ENCODE peak calls at places on chromosomes 12 and 14, in eight cellular contexts. One of them, this sample, is unnamed.
A peak's percentile ranks its signal among the peaks of the same experiment; 100 is the strongest.

GRCh38 chr12:26319511-26319910 is 124.1 kb downstream of the SSPN start:
- DNase-seq in RWPE2: peak; percentile 37
- DNase-seq in GM12865: no peak
- DNase-seq in fibroblast of lung: peak; percentile 96
- DNase-seq in lower leg skin: peak; percentile 91
- DNase-seq in aorta: peak; percentile 61
- DNase-seq in CD8-positive, alpha-beta T cell: no peak
- DNase-seq in AG04450: peak; percentile 81
- DNase-seq in this sample: no peak

GRCh38 chr14:21891921-21892320 is 218.3 kb upstream of the OR4E1 start:
- DNase-seq in fibroblast of lung: no peak
- DNase-seq in AG04450: no peak
- DNase-seq in GM12865: no peak
- DNase-seq in RWPE2: no peak
- DNase-seq in aorta: no peak
- DNase-seq in CD8-positive, alpha-beta T cell: no peak
- DNase-seq in lower leg skin: no peak
- DNase-seq in this sample: no peak

GRCh38 chr12:26748741-26749431 is 84.1 kb downstream of the ITPR2 start:
- DNase-seq in GM12865: peak; percentile 72
- DNase-seq in CD8-positive, alpha-beta T cell: no peak
- DNase-seq in RWPE2: no peak
- DNase-seq in lower leg skin: no peak
- DNase-seq in fibroblast of lung: peak; percentile 82
- DNase-seq in AG04450: no peak
- DNase-seq in aorta: no peak
- DNase-seq in this sample: no peak

GRCh38 chr14:102235275-102235897 is 69.6 kb downstream of the MOK start:
- DNase-seq in CD8-positive, alpha-beta T cell: peak; percentile 68
- DNase-seq in lower leg skin: peak; percentile 91
- DNase-seq in GM12865: peak; percentile 82
- DNase-seq in AG04450: peak; percentile 72
- DNase-seq in aorta: peak; percentile 88
- DNase-seq in fibroblast of lung: peak; percentile 85
- DNase-seq in RWPE2: no peak
- DNase-seq in this sample: no peak

GRCh38 chr12:91098942-91099341 is 12.4 kb downstream of the LUM start:
- DNase-seq in GM12865: no peak
- DNase-seq in fibroblast of lung: peak; percentile 96
- DNase-seq in AG04450: peak; percentile 78
- DNase-seq in RWPE2: no peak
- DNase-seq in lower leg skin: no peak
- DNase-seq in CD8-positive, alpha-beta T cell: no peak
- DNase-seq in aorta: peak; percentile 47
- DNase-seq in this sample: peak; percentile 80

GRCh38 chr14:105541218-105541617 is 14.8 kb downstream of the TMEM121 start:
- DNase-seq in lower leg skin: no peak
- DNase-seq in aorta: no peak
- DNase-seq in CD8-positive, alpha-beta T cell: no peak
- DNase-seq in AG04450: no peak
- DNase-seq in GM12865: no peak
- DNase-seq in fibroblast of lung: no peak
- DNase-seq in RWPE2: no peak
- DNase-seq in this sample: no peak

GRCh38 chr14:22285991-22286390 is 303.0 kb downstream of the DAD1 start:
- DNase-seq in AG04450: no peak
- DNase-seq in RWPE2: no peak
- DNase-seq in lower leg skin: no peak
- DNase-seq in CD8-positive, alpha-beta T cell: no peak
- DNase-seq in GM12865: no peak
- DNase-seq in aorta: no peak
- DNase-seq in fibroblast of lung: no peak
- DNase-seq in this sample: no peak

GRCh38 chr14:67239582-67239981 is 1.7 kb upstream of the PALS1 start:
- DNase-seq in GM12865: no peak
- DNase-seq in aorta: no peak
- DNase-seq in fibroblast of lung: no peak
- DNase-seq in lower leg skin: no peak
- DNase-seq in AG04450: no peak
- DNase-seq in CD8-positive, alpha-beta T cell: no peak
- DNase-seq in RWPE2: no peak
- DNase-seq in this sample: no peak

GRCh38 chr12:102958073-102958829 is 777 bp downstream of the ASCL1 start:
- DNase-seq in AG04450: no peak
- DNase-seq in aorta: no peak
- DNase-seq in fibroblast of lung: peak; percentile 46
- DNase-seq in lower leg skin: no peak
- DNase-seq in GM12865: peak; percentile 88
- DNase-seq in RWPE2: no peak
- DNase-seq in CD8-positive, alpha-beta T cell: no peak
- DNase-seq in this sample: no peak

GRCh38 chr12:5900533-5901255 is 44.4 kb downstream of the ANO2 start:
- DNase-seq in GM12865: no peak
- DNase-seq in RWPE2: no peak
- DNase-seq in fibroblast of lung: no peak
- DNase-seq in CD8-positive, alpha-beta T cell: no peak
- DNase-seq in lower leg skin: no peak
- DNase-seq in AG04450: no peak
- DNase-seq in aorta: no peak
- DNase-seq in this sample: no peak

GRCh38 chr14:86296173-86296572 is 766.2 kb downstream of the FLRT2 start:
- DNase-seq in AG04450: peak; percentile 39
- DNase-seq in fibroblast of lung: peak; percentile 7
- DNase-seq in GM12865: no peak
- DNase-seq in lower leg skin: no peak
- DNase-seq in aorta: no peak
- DNase-seq in CD8-positive, alpha-beta T cell: no peak
- DNase-seq in RWPE2: no peak
- DNase-seq in this sample: no peak

GRCh38 chr12:29782285-29782820 is 1.4 kb downstream of the TMTC1 start:
- DNase-seq in CD8-positive, alpha-beta T cell: no peak
- DNase-seq in AG04450: no peak
- DNase-seq in aorta: no peak
- DNase-seq in fibroblast of lung: peak; percentile 80
- DNase-seq in lower leg skin: no peak
- DNase-seq in RWPE2: no peak
- DNase-seq in GM12865: peak; percentile 70
- DNase-seq in this sample: no peak

GRCh38 chr12:39412210-39412609 is 30.7 kb downstream of the KIF21A start:
- DNase-seq in fibroblast of lung: no peak
- DNase-seq in AG04450: no peak
- DNase-seq in RWPE2: no peak
- DNase-seq in aorta: no peak
- DNase-seq in CD8-positive, alpha-beta T cell: no peak
- DNase-seq in GM12865: no peak
- DNase-seq in lower leg skin: no peak
- DNase-seq in this sample: no peak

GRCh38 chr14:52446355-52446754 is 106.0 kb downstream of the TXNDC16 start:
- DNase-seq in aorta: no peak
- DNase-seq in lower leg skin: no peak
- DNase-seq in CD8-positive, alpha-beta T cell: no peak
- DNase-seq in RWPE2: no peak
- DNase-seq in GM12865: no peak
- DNase-seq in fibroblast of lung: no peak
- DNase-seq in AG04450: no peak
- DNase-seq in this sample: no peak

GRCh38 chr14:54230645-54231044 is 166.2 kb upstream of the CDKN3 start:
- DNase-seq in GM12865: no peak
- DNase-seq in RWPE2: no peak
- DNase-seq in AG04450: no peak
- DNase-seq in lower leg skin: no peak
- DNase-seq in aorta: no peak
- DNase-seq in CD8-positive, alpha-beta T cell: no peak
- DNase-seq in fibroblast of lung: no peak
- DNase-seq in this sample: no peak

GRCh38 chr12:32435921-32436710 is 36.8 kb downstream of the FGD4 start:
- DNase-seq in GM12865: no peak
- DNase-seq in aorta: no peak
- DNase-seq in RWPE2: no peak
- DNase-seq in CD8-positive, alpha-beta T cell: no peak
- DNase-seq in lower leg skin: no peak
- DNase-seq in AG04450: no peak
- DNase-seq in fibroblast of lung: peak; percentile 51
- DNase-seq in this sample: no peak

GRCh38 chr14:102075155-102075554 is 11.7 kb downstream of the HSP90AA1 start:
- DNase-seq in aorta: no peak
- DNase-seq in AG04450: no peak
- DNase-seq in GM12865: no peak
- DNase-seq in RWPE2: no peak
- DNase-seq in lower leg skin: no peak
- DNase-seq in fibroblast of lung: no peak
- DNase-seq in CD8-positive, alpha-beta T cell: no peak
- DNase-seq in this sample: no peak

GRCh38 chr14:90454041-90455000 is 57.5 kb downstream of the CALM1 start:
- DNase-seq in CD8-positive, alpha-beta T cell: no peak
- DNase-seq in GM12865: peak; percentile 36
- DNase-seq in fibroblast of lung: peak; percentile 92
- DNase-seq in RWPE2: no peak
- DNase-seq in AG04450: peak; percentile 45
- DNase-seq in lower leg skin: peak; percentile 81
- DNase-seq in aorta: peak; percentile 82
- DNase-seq in this sample: peak; percentile 45

GRCh38 chr14:23521785-23522640 is 29.6 kb downstream of the ZFHX2 start:
- DNase-seq in aorta: no peak
- DNase-seq in CD8-positive, alpha-beta T cell: no peak
- DNase-seq in lower leg skin: no peak
- DNase-seq in AG04450: no peak
- DNase-seq in RWPE2: no peak
- DNase-seq in GM12865: no peak
- DNase-seq in fibroblast of lung: no peak
- DNase-seq in this sample: no peak

GRCh38 chr14:23523229-23524016 is 28.1 kb downstream of the ZFHX2 start:
- DNase-seq in RWPE2: no peak
- DNase-seq in AG04450: no peak
- DNase-seq in GM12865: no peak
- DNase-seq in CD8-positive, alpha-beta T cell: no peak
- DNase-seq in aorta: no peak
- DNase-seq in lower leg skin: no peak
- DNase-seq in fibroblast of lung: no peak
- DNase-seq in this sample: no peak

GRCh38 chr14:23525611-23526010 is 26.0 kb downstream of the ZFHX2 start:
- DNase-seq in lower leg skin: no peak
- DNase-seq in CD8-positive, alpha-beta T cell: no peak
- DNase-seq in AG04450: no peak
- DNase-seq in aorta: no peak
- DNase-seq in RWPE2: no peak
- DNase-seq in fibroblast of lung: no peak
- DNase-seq in GM12865: no peak
- DNase-seq in this sample: no peak

GRCh38 chr14:23522643-23523198 is 28.8 kb downstream of the ZFHX2 start:
- DNase-seq in AG04450: no peak
- DNase-seq in fibroblast of lung: no peak
- DNase-seq in lower leg skin: no peak
- DNase-seq in RWPE2: no peak
- DNase-seq in CD8-positive, alpha-beta T cell: no peak
- DNase-seq in aorta: no peak
- DNase-seq in GM12865: no peak
- DNase-seq in this sample: no peak

GRCh38 chr14:23524954-23525353 is 26.6 kb downstream of the ZFHX2 start:
- DNase-seq in CD8-positive, alpha-beta T cell: no peak
- DNase-seq in aorta: no peak
- DNase-seq in fibroblast of lung: no peak
- DNase-seq in lower leg skin: no peak
- DNase-seq in AG04450: no peak
- DNase-seq in RWPE2: no peak
- DNase-seq in GM12865: no peak
- DNase-seq in this sample: no peak
- H3K4me3 ChIP-seq in CD8-positive, alpha-beta T cell: no peak overlapping the region
- H3K4me3 ChIP-seq in aorta: no peak overlapping the region
- H3K4me3 ChIP-seq in fibroblast of lung: no peak overlapping the region
- H3K4me3 ChIP-seq in lower leg skin: no peak overlapping the region
- H3K4me3 ChIP-seq in AG04450: no peak overlapping the region
- H3K4me3 ChIP-seq in RWPE2: no peak overlapping the region
- H3K4me3 ChIP-seq in GM12865: no peak overlapping the region
- H3K4me3 ChIP-seq in this sample: no peak overlapping the region

DNA sequence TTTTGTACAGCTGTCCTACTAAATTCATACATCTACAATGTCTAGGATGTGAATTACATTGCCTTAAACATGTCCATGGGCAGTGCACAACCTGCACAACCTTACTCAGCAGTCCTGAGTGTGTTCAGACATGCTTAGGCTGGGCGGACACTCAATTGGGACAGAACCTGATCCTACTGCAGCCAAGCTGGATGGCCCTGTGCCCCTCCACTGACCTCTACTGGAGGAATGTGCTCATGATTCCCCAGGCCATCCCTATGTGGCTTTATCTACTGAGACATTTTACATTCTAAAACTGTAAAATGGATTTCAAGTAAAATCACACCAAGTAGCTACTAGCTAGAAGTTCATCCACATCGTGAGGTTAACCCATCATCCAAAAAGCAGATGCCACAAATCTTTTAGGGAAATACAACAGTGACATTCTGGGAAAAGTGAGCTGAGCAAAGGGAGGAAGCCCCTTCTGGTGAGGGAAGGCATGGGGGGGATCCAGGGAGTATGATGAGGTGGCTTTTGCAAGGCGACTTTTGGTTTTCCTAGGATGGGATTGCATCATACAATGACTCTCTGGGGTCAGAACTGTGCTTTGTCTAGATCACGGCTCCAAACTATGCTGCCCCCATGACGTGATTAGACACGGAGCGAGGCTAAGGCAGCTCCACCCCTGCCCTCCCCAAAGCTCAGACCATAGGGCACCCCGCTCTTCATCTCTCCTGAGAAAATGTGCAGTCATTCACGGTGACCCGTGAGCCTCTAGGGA is 911.7 kb upstream of the TMEM132C start:
- DNase-seq in fibroblast of lung: peak; percentile 11
- DNase-seq in GM12865: peak; percentile 28
- DNase-seq in AG04450: no peak
- DNase-seq in lower leg skin: no peak
- DNase-seq in aorta: no peak
- DNase-seq in CD8-positive, alpha-beta T cell: no peak
- DNase-seq in RWPE2: no peak
- DNase-seq in this sample: no peak
- H3K4me3 ChIP-seq in fibroblast of lung: no peak overlapping the region
- H3K4me3 ChIP-seq in GM12865: no peak overlapping the region
- H3K4me3 ChIP-seq in AG04450: no peak overlapping the region
- H3K4me3 ChIP-seq in lower leg skin: no peak overlapping the region
- H3K4me3 ChIP-seq in aorta: no peak overlapping the region
- H3K4me3 ChIP-seq in CD8-positive, alpha-beta T cell: no peak overlapping the region
- H3K4me3 ChIP-seq in RWPE2: no peak overlapping the region
- H3K4me3 ChIP-seq in this sample: no peak overlapping the region

GRCh38 chr12:24754690-24755638 is 193.9 kb downstream of the BCAT1 start:
- DNase-seq in CD8-positive, alpha-beta T cell: no peak
- DNase-seq in AG04450: peak; percentile 43
- DNase-seq in RWPE2: peak; percentile 30
- DNase-seq in aorta: no peak
- DNase-seq in lower leg skin: no peak
- DNase-seq in GM12865: no peak
- DNase-seq in fibroblast of lung: peak; percentile 98
- DNase-seq in this sample: no peak
- H3K4me3 ChIP-seq in CD8-positive, alpha-beta T cell: no peak overlapping the region
- H3K4me3 ChIP-seq in AG04450: no peak overlapping the region
- H3K4me3 ChIP-seq in RWPE2: no peak overlapping the region
- H3K4me3 ChIP-seq in aorta: no peak overlapping the region
- H3K4me3 ChIP-seq in lower leg skin: no peak overlapping the region
- H3K4me3 ChIP-seq in GM12865: no peak overlapping the region
- H3K4me3 ChIP-seq in fibroblast of lung: no peak overlapping the region
- H3K4me3 ChIP-seq in this sample: no peak overlapping the region

DNA sequence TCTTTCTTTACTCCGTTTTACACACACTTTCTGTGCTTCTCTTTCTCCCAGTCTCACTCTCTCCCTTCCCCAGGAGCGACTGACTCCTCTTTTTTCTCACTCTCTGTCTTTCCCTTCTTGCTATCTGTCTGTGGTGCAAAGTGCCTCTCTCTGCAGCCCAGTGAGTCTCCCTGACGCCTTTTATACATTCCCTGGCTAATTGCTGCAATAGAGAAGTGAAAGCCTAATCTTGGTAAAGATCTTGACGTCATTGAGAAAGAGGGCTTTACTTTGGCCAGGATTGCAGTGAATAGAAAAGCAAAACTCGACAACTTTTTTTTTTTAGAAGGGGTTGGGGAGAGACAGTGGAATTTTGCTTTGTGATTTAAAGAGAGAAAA is 710 bp upstream of the DIO2 start:
- DNase-seq in AG04450: peak; percentile 23
- DNase-seq in CD8-positive, alpha-beta T cell: no peak
- DNase-seq in RWPE2: no peak
- DNase-seq in GM12865: no peak
- DNase-seq in fibroblast of lung: peak; percentile 90
- DNase-seq in lower leg skin: no peak
- DNase-seq in aorta: no peak
- DNase-seq in this sample: no peak
- H3K4me3 ChIP-seq in AG04450: peak overlapping the region; percentile 54
- H3K4me3 ChIP-seq in CD8-positive, alpha-beta T cell: no peak overlapping the region
- H3K4me3 ChIP-seq in RWPE2: no peak overlapping the region
- H3K4me3 ChIP-seq in GM12865: no peak overlapping the region
- H3K4me3 ChIP-seq in fibroblast of lung: peak overlapping the region; percentile 29
- H3K4me3 ChIP-seq in lower leg skin: no peak overlapping the region
- H3K4me3 ChIP-seq in aorta: peak overlapping the region; percentile 59
- H3K4me3 ChIP-seq in this sample: peak overlapping the region; percentile 36